ENCODE peak calls at places on chromosomes 6 and 20, in eight cellular contexts. One of them, this sample, is unnamed.

GRCh38 chr6:6881438-6882267 is 226.1 kb upstream of the RREB1 start:
- DNase-seq in stimulated activated effector memory CD8-positive, alpha-beta T cell treated with anti-CD3 and anti-CD28 coated beads, Interleukin-12 subunit alpha, Interleukin-12 subunit beta, amount 100 ng/mL, for 72 hours: no peak
- DNase-seq in GM20000: no peak
- DNase-seq in NCI-H524: no peak
- DNase-seq in A549: no peak
- DNase-seq in tibial artery: no peak
- DNase-seq in AG08395: no peak
- DNase-seq in stimulated activated CD4-positive, alpha-beta T cell treated with anti-CD3 and anti-CD28 coated beads, Interleukin-1b, Interleukin-23, amount 100 ng/mL, for 4 hours: no peak
- DNase-seq in this sample: no peak

GRCh38 chr6:166419268-166419667 is 36.5 kb upstream of the MPC1 start:
- DNase-seq in stimulated activated effector memory CD8-positive, alpha-beta T cell treated with anti-CD3 and anti-CD28 coated beads, Interleukin-12 subunit alpha, Interleukin-12 subunit beta, amount 100 ng/mL, for 72 hours: peak
- DNase-seq in GM20000: peak
- DNase-seq in NCI-H524: no peak
- DNase-seq in A549: no peak
- DNase-seq in tibial artery: peak
- DNase-seq in AG08395: no peak
- DNase-seq in stimulated activated CD4-positive, alpha-beta T cell treated with anti-CD3 and anti-CD28 coated beads, Interleukin-1b, Interleukin-23, amount 100 ng/mL, for 4 hours: peak
- DNase-seq in this sample: no peak

GRCh38 chr6:10521104-10521808 is at the start of gene GCNT2:
- DNase-seq in stimulated activated effector memory CD8-positive, alpha-beta T cell treated with anti-CD3 and anti-CD28 coated beads, Interleukin-12 subunit alpha, Interleukin-12 subunit beta, amount 100 ng/mL, for 72 hours: no peak
- DNase-seq in GM20000: no peak
- DNase-seq in NCI-H524: no peak
- DNase-seq in A549: peak
- DNase-seq in tibial artery: no peak
- DNase-seq in AG08395: no peak
- DNase-seq in stimulated activated CD4-positive, alpha-beta T cell treated with anti-CD3 and anti-CD28 coated beads, Interleukin-1b, Interleukin-23, amount 100 ng/mL, for 4 hours: no peak
- DNase-seq in this sample: no peak

GRCh38 chr6:157221049-157221816 is 102.1 kb downstream of the TMEM242 start:
- DNase-seq in stimulated activated effector memory CD8-positive, alpha-beta T cell treated with anti-CD3 and anti-CD28 coated beads, Interleukin-12 subunit alpha, Interleukin-12 subunit beta, amount 100 ng/mL, for 72 hours: peak
- DNase-seq in GM20000: peak
- DNase-seq in NCI-H524: peak
- DNase-seq in A549: peak
- DNase-seq in tibial artery: peak
- DNase-seq in AG08395: peak
- DNase-seq in stimulated activated CD4-positive, alpha-beta T cell treated with anti-CD3 and anti-CD28 coated beads, Interleukin-1b, Interleukin-23, amount 100 ng/mL, for 4 hours: peak
- DNase-seq in this sample: peak

GRCh38 chr20:24535956-24536730 is 66.7 kb downstream of the SYNDIG1 start:
- DNase-seq in stimulated activated effector memory CD8-positive, alpha-beta T cell treated with anti-CD3 and anti-CD28 coated beads, Interleukin-12 subunit alpha, Interleukin-12 subunit beta, amount 100 ng/mL, for 72 hours: no peak
- DNase-seq in GM20000: no peak
- DNase-seq in NCI-H524: no peak
- DNase-seq in A549: no peak
- DNase-seq in tibial artery: no peak
- DNase-seq in AG08395: peak
- DNase-seq in stimulated activated CD4-positive, alpha-beta T cell treated with anti-CD3 and anti-CD28 coated beads, Interleukin-1b, Interleukin-23, amount 100 ng/mL, for 4 hours: no peak
- DNase-seq in this sample: no peak

GRCh38 chr20:10185741-10186558 is 32.7 kb upstream of the SNAP25 start:
- DNase-seq in stimulated activated effector memory CD8-positive, alpha-beta T cell treated with anti-CD3 and anti-CD28 coated beads, Interleukin-12 subunit alpha, Interleukin-12 subunit beta, amount 100 ng/mL, for 72 hours: no peak
- DNase-seq in GM20000: no peak
- DNase-seq in NCI-H524: no peak
- DNase-seq in A549: no peak
- DNase-seq in tibial artery: no peak
- DNase-seq in AG08395: no peak
- DNase-seq in stimulated activated CD4-positive, alpha-beta T cell treated with anti-CD3 and anti-CD28 coated beads, Interleukin-1b, Interleukin-23, amount 100 ng/mL, for 4 hours: no peak
- DNase-seq in this sample: no peak

GRCh38 chr6:115675443-115675842 is 385.2 kb downstream of the FRK start:
- DNase-seq in stimulated activated effector memory CD8-positive, alpha-beta T cell treated with anti-CD3 and anti-CD28 coated beads, Interleukin-12 subunit alpha, Interleukin-12 subunit beta, amount 100 ng/mL, for 72 hours: no peak
- DNase-seq in GM20000: no peak
- DNase-seq in NCI-H524: no peak
- DNase-seq in A549: no peak
- DNase-seq in tibial artery: no peak
- DNase-seq in AG08395: no peak
- DNase-seq in stimulated activated CD4-positive, alpha-beta T cell treated with anti-CD3 and anti-CD28 coated beads, Interleukin-1b, Interleukin-23, amount 100 ng/mL, for 4 hours: no peak
- DNase-seq in this sample: no peak

GRCh38 chr6:170187669-170188566 is 103.0 kb downstream of the DLL1 start:
- DNase-seq in stimulated activated effector memory CD8-positive, alpha-beta T cell treated with anti-CD3 and anti-CD28 coated beads, Interleukin-12 subunit alpha, Interleukin-12 subunit beta, amount 100 ng/mL, for 72 hours: no peak
- DNase-seq in GM20000: no peak
- DNase-seq in NCI-H524: no peak
- DNase-seq in A549: no peak
- DNase-seq in tibial artery: no peak
- DNase-seq in AG08395: no peak
- DNase-seq in stimulated activated CD4-positive, alpha-beta T cell treated with anti-CD3 and anti-CD28 coated beads, Interleukin-1b, Interleukin-23, amount 100 ng/mL, for 4 hours: no peak
- DNase-seq in this sample: peak

GRCh38 chr20:15916623-15917022 is 656.6 kb downstream of the KIF16B start:
- DNase-seq in stimulated activated effector memory CD8-positive, alpha-beta T cell treated with anti-CD3 and anti-CD28 coated beads, Interleukin-12 subunit alpha, Interleukin-12 subunit beta, amount 100 ng/mL, for 72 hours: no peak
- DNase-seq in GM20000: no peak
- DNase-seq in NCI-H524: no peak
- DNase-seq in A549: no peak
- DNase-seq in tibial artery: no peak
- DNase-seq in AG08395: no peak
- DNase-seq in stimulated activated CD4-positive, alpha-beta T cell treated with anti-CD3 and anti-CD28 coated beads, Interleukin-1b, Interleukin-23, amount 100 ng/mL, for 4 hours: no peak
- DNase-seq in this sample: no peak

GRCh38 chr6:17962436-17963031 is 24.9 kb downstream of the KIF13A start:
- DNase-seq in stimulated activated effector memory CD8-positive, alpha-beta T cell treated with anti-CD3 and anti-CD28 coated beads, Interleukin-12 subunit alpha, Interleukin-12 subunit beta, amount 100 ng/mL, for 72 hours: no peak
- DNase-seq in GM20000: no peak
- DNase-seq in NCI-H524: peak
- DNase-seq in A549: no peak
- DNase-seq in tibial artery: peak
- DNase-seq in AG08395: peak
- DNase-seq in stimulated activated CD4-positive, alpha-beta T cell treated with anti-CD3 and anti-CD28 coated beads, Interleukin-1b, Interleukin-23, amount 100 ng/mL, for 4 hours: no peak
- DNase-seq in this sample: peak

GRCh38 chr6:106005954-106006353 is 80.2 kb upstream of the PRDM1 start:
- DNase-seq in stimulated activated effector memory CD8-positive, alpha-beta T cell treated with anti-CD3 and anti-CD28 coated beads, Interleukin-12 subunit alpha, Interleukin-12 subunit beta, amount 100 ng/mL, for 72 hours: no peak
- DNase-seq in GM20000: no peak
- DNase-seq in NCI-H524: no peak
- DNase-seq in A549: no peak
- DNase-seq in tibial artery: no peak
- DNase-seq in AG08395: no peak
- DNase-seq in stimulated activated CD4-positive, alpha-beta T cell treated with anti-CD3 and anti-CD28 coated beads, Interleukin-1b, Interleukin-23, amount 100 ng/mL, for 4 hours: no peak
- DNase-seq in this sample: no peak

GRCh38 chr6:35087361-35088280 is 53.5 kb downstream of the TCP11 start:
- DNase-seq in stimulated activated effector memory CD8-positive, alpha-beta T cell treated with anti-CD3 and anti-CD28 coated beads, Interleukin-12 subunit alpha, Interleukin-12 subunit beta, amount 100 ng/mL, for 72 hours: no peak
- DNase-seq in GM20000: no peak
- DNase-seq in NCI-H524: no peak
- DNase-seq in A549: no peak
- DNase-seq in tibial artery: no peak
- DNase-seq in AG08395: no peak
- DNase-seq in stimulated activated CD4-positive, alpha-beta T cell treated with anti-CD3 and anti-CD28 coated beads, Interleukin-1b, Interleukin-23, amount 100 ng/mL, for 4 hours: no peak
- DNase-seq in this sample: peak

GRCh38 chr6:105593056-105593455 is 190.2 kb upstream of the PREP start:
- DNase-seq in stimulated activated effector memory CD8-positive, alpha-beta T cell treated with anti-CD3 and anti-CD28 coated beads, Interleukin-12 subunit alpha, Interleukin-12 subunit beta, amount 100 ng/mL, for 72 hours: no peak
- DNase-seq in GM20000: no peak
- DNase-seq in NCI-H524: no peak
- DNase-seq in A549: no peak
- DNase-seq in tibial artery: no peak
- DNase-seq in AG08395: no peak
- DNase-seq in stimulated activated CD4-positive, alpha-beta T cell treated with anti-CD3 and anti-CD28 coated beads, Interleukin-1b, Interleukin-23, amount 100 ng/mL, for 4 hours: no peak
- DNase-seq in this sample: no peak

GRCh38 chr20:20369353-20370086 is 1.6 kb downstream of the INSM1 start:
- DNase-seq in stimulated activated effector memory CD8-positive, alpha-beta T cell treated with anti-CD3 and anti-CD28 coated beads, Interleukin-12 subunit alpha, Interleukin-12 subunit beta, amount 100 ng/mL, for 72 hours: no peak
- DNase-seq in GM20000: peak
- DNase-seq in NCI-H524: no peak
- DNase-seq in A549: no peak
- DNase-seq in tibial artery: no peak
- DNase-seq in AG08395: no peak
- DNase-seq in stimulated activated CD4-positive, alpha-beta T cell treated with anti-CD3 and anti-CD28 coated beads, Interleukin-1b, Interleukin-23, amount 100 ng/mL, for 4 hours: no peak
- DNase-seq in this sample: peak

GRCh38 chr20:24914388-24915241 is 34.5 kb upstream of the CST7 start:
- DNase-seq in stimulated activated effector memory CD8-positive, alpha-beta T cell treated with anti-CD3 and anti-CD28 coated beads, Interleukin-12 subunit alpha, Interleukin-12 subunit beta, amount 100 ng/mL, for 72 hours: no peak
- DNase-seq in GM20000: no peak
- DNase-seq in NCI-H524: no peak
- DNase-seq in A549: no peak
- DNase-seq in tibial artery: no peak
- DNase-seq in AG08395: no peak
- DNase-seq in stimulated activated CD4-positive, alpha-beta T cell treated with anti-CD3 and anti-CD28 coated beads, Interleukin-1b, Interleukin-23, amount 100 ng/mL, for 4 hours: no peak
- DNase-seq in this sample: no peak

GRCh38 chr6:84137051-84137375 is 90.4 kb downstream of the CEP162 start:
- DNase-seq in stimulated activated effector memory CD8-positive, alpha-beta T cell treated with anti-CD3 and anti-CD28 coated beads, Interleukin-12 subunit alpha, Interleukin-12 subunit beta, amount 100 ng/mL, for 72 hours: no peak
- DNase-seq in GM20000: no peak
- DNase-seq in NCI-H524: no peak
- DNase-seq in A549: no peak
- DNase-seq in tibial artery: no peak
- DNase-seq in AG08395: no peak
- DNase-seq in stimulated activated CD4-positive, alpha-beta T cell treated with anti-CD3 and anti-CD28 coated beads, Interleukin-1b, Interleukin-23, amount 100 ng/mL, for 4 hours: no peak
- DNase-seq in this sample: no peak

GRCh38 chr6:28142446-28142845 is 763 bp downstream of the ZKSCAN8 start:
- DNase-seq in stimulated activated effector memory CD8-positive, alpha-beta T cell treated with anti-CD3 and anti-CD28 coated beads, Interleukin-12 subunit alpha, Interleukin-12 subunit beta, amount 100 ng/mL, for 72 hours: no peak
- DNase-seq in GM20000: no peak
- DNase-seq in NCI-H524: no peak
- DNase-seq in A549: no peak
- DNase-seq in tibial artery: no peak
- DNase-seq in AG08395: no peak
- DNase-seq in stimulated activated CD4-positive, alpha-beta T cell treated with anti-CD3 and anti-CD28 coated beads, Interleukin-1b, Interleukin-23, amount 100 ng/mL, for 4 hours: no peak
- DNase-seq in this sample: no peak